ENCODE peak calls at places on chromosomes 3 and 15, in four cellular contexts. M, W, B and A are unnamed samples.

GRCh38 chr15:37891754-37892368 is 42.6 kb upstream of the TMCO5A start:
- DNase-seq in W (peak), M (no peak), B (no peak), A (no peak)

GRCh38 chr3:136818191-136818850 is 605 bp upstream of the SLC35G2 start:
- DNase-seq in M (no peak), W (peak), B (peak), A (peak)

GRCh38 chr3:40317061-40317676 is 7.7 kb downstream of the EIF1B start:
- DNase-seq in B (no peak), M (no peak), W (peak), A (no peak)

GRCh38 chr15:80173022-80173759 is 20.4 kb downstream of the FAH start:
- DNase-seq in M (no peak), W (peak), B (peak), A (peak)

GRCh38 chr15:98547741-98548166 is 100.6 kb upstream of the IGF1R start:
- DNase-seq in M (no peak), B (no peak), W (no peak), A (peak)

GRCh38 chr3:123586131-123586530 is 1.3 kb upstream of the HACD2 start:
- DNase-seq in B (peak), M (no peak), W (peak), A (no peak)

GRCh38 chr3:128494152-128494650 is 1.2 kb upstream of the GATA2 start:
- DNase-seq in W (no peak), B (no peak), M (no peak), A (peak)

GRCh38 chr3:176855213-176855612 is 342.1 kb downstream of the TBL1XR1 start:
- DNase-seq in M (no peak), W (no peak), B (no peak), A (no peak)

GRCh38 chr15:75721923-75722870 is 9.5 kb upstream of the CSPG4 start:
- DNase-seq in B (no peak), M (no peak), W (no peak), A (peak)

GRCh38 chr15:75725021-75725718 is 12.5 kb upstream of the CSPG4 start:
- DNase-seq in W (no peak), B (no peak), M (no peak), A (peak)

GRCh38 chr15:75725719-75726607 is 13.3 kb upstream of the CSPG4 start:
- DNase-seq in W (no peak), B (no peak), M (no peak), A (peak)

GRCh38 chr15:75723171-75723846 is 10.7 kb upstream of the CSPG4 start:
- DNase-seq in W (no peak), B (no peak), M (no peak), A (peak)

DNA sequence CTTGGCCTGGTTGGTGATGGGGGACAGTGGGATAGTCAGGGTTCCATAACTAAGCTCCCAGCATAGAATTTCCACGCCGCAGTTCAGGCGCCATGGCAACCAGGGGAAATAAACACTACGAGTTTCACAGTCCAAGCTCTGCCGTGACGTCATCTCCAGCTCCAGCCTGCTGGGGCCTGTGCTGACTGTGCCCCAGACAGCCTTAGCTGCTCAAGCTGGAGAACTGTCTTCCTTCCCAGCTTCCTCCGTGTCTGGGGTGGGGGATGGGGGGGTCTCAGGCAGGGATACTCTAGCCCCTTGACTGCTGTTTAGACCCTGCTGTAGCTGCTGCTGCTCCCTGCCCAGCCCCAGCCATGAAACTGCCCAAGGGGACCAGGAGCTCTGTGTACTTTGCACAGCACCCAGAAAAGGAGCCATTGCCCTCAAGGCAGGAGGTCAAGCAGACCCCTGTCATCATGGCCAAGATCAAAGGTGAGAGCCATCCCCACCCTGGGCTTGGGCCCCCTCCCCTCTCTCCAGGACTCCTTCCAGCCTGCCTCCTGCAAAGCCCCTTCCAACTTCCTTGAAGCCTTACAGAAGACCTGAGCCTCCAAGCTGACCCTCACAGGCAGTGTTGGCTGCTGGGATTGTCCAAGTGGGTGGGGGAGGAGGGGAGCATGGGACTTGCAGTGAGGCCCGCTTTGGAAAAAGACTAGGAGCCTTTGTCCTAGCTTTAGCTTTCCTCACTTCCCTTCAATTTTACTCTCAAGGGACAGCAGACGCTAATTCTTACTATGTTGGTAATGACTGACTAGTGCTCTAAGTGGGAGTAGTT is 11.4 kb upstream of the CSPG4 start:
- DNase-seq in W (peak), B (peak), M (no peak), A (peak)
- TF ChIP-seq POLR2A in W (no peak), B (no peak), M (no peak), A (no peak)

DNA sequence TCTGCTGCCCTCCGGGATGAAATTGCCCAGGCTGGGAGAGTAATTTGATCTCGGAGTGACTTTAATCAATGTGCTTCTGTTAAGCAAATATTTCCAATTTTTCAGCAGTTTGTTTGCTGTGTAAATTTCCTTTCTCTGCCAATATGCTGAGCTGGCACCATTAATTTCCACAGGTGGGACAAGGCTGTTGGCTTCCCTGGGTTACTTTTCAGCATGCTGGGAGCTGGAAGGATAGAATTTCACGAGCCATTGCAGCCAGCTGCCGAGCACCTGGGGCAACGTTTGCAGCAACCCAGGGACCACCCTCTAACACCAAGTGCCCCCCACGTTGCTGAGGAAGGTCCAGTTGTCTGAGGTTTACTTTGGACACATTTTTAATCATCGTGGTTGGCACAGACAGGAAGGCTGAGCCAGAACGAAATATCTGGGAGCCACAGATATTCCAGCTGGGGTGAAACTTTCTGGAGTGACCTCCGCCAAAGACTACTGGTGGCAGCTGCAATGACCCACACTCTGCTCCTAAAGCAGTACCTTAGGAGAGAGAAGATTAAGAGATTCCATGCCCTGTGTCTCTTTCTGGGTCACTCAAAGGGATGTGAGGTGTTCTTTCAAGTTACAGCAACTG is 293.3 kb upstream of the RGMA start:
- DNase-seq in B (peak), M (no peak), W (no peak), A (no peak)
- TF ChIP-seq POLR2AphosphoS5 in B (no peak), M (no peak), W (no peak), A (no peak)

DNA sequence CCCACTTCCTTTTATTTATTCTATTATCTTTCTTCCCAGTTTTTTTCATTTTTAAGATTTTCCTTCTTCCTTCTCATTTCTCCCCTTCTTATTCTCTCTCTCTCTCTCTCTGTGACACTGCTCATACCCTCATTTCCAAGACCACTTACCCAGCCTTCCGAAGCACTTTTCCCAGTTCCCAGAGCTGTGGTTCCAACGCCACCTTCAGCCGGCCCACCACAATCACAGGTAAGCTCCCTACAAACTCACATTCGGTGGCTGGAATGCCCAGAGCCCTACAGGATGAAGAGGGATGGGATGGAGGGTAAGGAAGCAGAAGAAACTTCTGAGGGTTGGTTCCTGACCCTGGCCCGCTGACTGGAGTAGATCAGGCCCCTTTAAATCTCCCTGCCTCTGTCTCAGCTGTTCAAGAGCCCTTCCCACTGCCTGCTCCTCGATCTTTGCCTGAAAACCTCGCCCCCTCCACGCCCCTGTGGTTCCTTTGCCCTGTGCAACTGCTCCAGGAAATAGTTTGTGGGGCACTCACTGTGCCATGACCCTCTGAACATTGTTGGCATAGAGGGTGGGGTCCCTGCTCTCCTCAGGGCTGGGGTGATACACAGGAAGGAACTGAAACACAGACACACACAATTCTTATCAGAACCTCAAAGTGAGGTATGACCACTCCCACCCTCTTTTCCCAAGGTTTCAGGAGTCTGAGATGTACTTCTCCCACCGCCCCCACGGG is 4.8 kb downstream of the LPCAT4 start:
- DNase-seq in W (peak), M (no peak), B (peak), A (no peak)
- TF ChIP-seq POLR2A in W (no peak), M (no peak), B (no peak), A (peak)

DNA sequence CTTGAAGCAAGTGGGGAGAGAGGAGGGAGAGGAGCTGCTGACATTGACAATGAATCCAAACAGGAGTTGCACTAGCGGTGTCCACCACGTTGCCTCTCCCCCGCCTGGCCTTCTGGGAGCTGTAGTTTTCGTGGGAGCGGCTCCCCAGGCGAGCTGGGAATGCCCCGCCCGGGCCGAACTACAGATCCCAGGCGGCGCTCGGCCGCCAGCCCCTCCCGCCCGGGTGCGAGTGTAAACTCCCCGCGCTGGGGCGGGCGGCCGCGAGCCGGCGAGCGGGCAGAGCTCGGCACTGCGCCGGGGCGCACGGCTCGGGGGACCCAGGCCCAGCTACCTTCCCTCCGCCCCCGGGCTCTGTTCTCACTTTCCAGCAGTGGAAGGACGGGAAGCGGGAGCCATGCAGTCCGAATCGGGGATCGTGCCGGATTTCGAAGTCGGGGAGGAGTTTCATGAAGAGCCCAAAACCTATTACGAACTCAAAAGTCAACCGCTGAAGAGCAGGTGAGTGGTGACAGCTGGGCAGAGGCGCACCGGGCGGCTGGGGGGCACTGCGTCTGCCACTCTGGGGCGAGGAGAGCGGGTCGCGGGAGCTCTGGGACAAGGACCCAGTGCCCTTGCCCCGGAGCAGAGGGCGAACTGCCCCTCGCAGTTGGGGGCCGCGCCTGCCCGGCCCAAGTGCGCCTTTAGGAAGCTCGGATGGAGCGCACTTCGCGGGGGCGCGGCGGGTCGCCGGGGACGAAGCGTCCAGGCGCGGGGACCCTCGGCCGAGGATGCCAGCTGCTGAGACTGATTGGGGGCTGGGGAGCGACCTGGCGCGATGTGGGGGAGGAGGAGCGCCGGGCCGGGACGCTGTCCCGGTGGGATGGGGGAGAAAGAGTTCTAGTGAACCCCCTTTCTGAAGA is at the start of gene MITF:
- DNase-seq in B (peak), M (peak), W (peak), A (peak)
- TF ChIP-seq POLR2AphosphoS5 in B (peak), M (no peak), W (peak), A (peak)

GRCh38 chr15:48177875-48178611 is at the start of gene MYEF2:
- DNase-seq in B (peak), M (peak), W (peak), A (peak)
- TF ChIP-seq POLR2A in B (no peak), M (peak), W (peak), A (no peak)

DNA sequence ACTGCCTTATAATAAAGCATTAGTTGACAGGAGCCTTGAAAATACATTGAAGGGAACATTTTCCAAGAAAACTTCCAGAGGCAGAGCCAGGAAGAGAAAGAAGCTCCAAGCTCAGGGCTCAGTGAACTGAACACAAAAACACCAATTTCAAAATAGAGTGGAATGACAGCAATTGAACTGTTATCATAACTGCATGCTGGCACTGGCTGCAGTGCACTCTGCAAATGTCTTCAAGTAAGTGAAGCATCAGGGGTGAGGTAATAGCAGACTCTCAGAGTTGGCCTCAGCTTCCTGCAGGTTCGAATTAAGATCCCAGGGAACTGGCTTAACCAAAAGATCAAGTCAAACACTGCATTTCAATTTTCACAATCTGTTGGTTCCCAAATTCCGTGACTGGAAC is 388.0 kb upstream of the WNT5A start:
- DNase-seq in M (no peak), B (no peak), W (no peak), A (no peak)
- TF ChIP-seq POLR2AphosphoS5 in M (no peak), B (no peak), W (no peak), A (no peak)

DNA sequence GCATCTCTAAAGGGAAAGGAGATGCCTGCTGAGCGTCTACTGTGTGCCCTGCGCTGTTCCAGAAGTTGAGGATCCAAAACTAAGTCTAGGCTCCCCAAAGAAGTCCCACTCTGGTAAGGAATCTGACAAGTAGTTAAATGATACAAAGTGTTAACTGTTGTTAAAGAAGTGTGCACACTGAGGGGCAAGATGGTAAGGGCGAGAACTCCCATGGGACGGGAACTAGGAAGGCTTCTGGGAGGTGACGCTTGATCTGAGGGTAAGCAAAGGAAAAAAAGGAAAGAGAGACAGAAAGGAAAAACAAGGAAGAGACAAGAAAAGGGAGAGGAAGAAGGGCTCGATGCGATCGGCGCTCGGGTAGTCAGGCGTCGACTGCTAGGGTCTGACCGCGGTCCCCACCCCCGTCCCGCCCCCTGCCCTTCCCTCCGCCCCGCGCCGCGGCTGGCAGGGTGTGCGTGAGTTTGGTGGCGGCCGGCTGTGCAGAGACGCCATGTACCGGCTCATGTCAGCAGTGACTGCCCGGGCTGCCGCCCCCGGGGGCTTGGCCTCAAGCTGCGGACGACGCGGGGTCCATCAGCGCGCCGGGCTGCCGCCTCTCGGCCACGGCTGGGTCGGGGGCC is at the start of gene LACTB:
- DNase-seq in B (peak), M (peak), W (peak), A (peak)
- TF ChIP-seq POLR2A in B (peak), M (peak), W (peak), A (peak)